ENCODE peak calls at places on chromosomes 6 and 20, in ten cellular contexts. C is HuH-7; K is fibroblast of mammary gland; Z is BJ; U is T-helper 2 cell; M is AG09319; L is effector memory CD4-positive, alpha-beta T cell; T is occipital lobe; I is IMR-90; D is activated CD4-positive, alpha-beta T cell treated with anti-CD3 and anti-CD28 coated beads, Interleukin-2, amount 50 U/mL, for 1 hour. N is an unnamed sample.

GRCh38 chr6:10412948-10413849 is 1.7 kb downstream of the TFAP2A start:
- DNase-seq in C (no peak), K (no peak), Z (no peak), U (no peak), M (no peak), L (no peak), T (no peak), I (no peak), D (no peak), N (no peak)

GRCh38 chr6:132443206-132443605 is 41.9 kb upstream of the MOXD1 start:
- DNase-seq in C (no peak), K (peak), Z (peak), U (no peak), M (peak), L (no peak), T (no peak), I (peak), D (no peak), N (no peak)

GRCh38 chr20:10505320-10506226 is 70.5 kb downstream of the SLX4IP start:
- DNase-seq in C (no peak), K (peak), Z (no peak), U (no peak), M (no peak), L (no peak), T (no peak), I (peak), D (no peak), N (no peak)

GRCh38 chr6:30864325-30864724 is 20.0 kb upstream of the DDR1 start:
- DNase-seq in C (no peak), K (no peak), Z (no peak), U (no peak), M (no peak), L (no peak), T (no peak), I (no peak), D (no peak), N (no peak)

GRCh38 chr20:32230707-32231106 is 23.0 kb downstream of the POFUT1 start:
- DNase-seq in C (no peak), K (no peak), Z (no peak), U (no peak), M (no peak), L (no peak), T (no peak), I (no peak), D (no peak), N (no peak)

GRCh38 chr6:138588805-138589434 is 89.6 kb upstream of the NHSL1 start:
- DNase-seq in C (peak), K (peak), Z (no peak), U (no peak), M (peak), L (peak), T (peak), I (peak), D (peak), N (peak)

GRCh38 chr20:48760403-48760889 is 67.4 kb downstream of the PREX1 start:
- DNase-seq in C (no peak), K (peak), Z (no peak), U (peak), M (no peak), L (peak), T (no peak), I (peak), D (peak), N (no peak)

GRCh38 chr20:59625214-59625922 is 21.0 kb downstream of the PHACTR3 start:
- DNase-seq in C (no peak), K (no peak), Z (no peak), U (no peak), M (no peak), L (no peak), T (no peak), I (no peak), D (no peak), N (no peak)

GRCh38 chr6:85669735-85670194 is 27.1 kb upstream of the SYNCRIP start:
- DNase-seq in C (no peak), K (peak), Z (peak), U (no peak), M (peak), L (peak), T (no peak), I (peak), D (peak), N (no peak)

GRCh38 chr6:5937936-5938706 is 68.6 kb downstream of the NRN1 start:
- DNase-seq in C (no peak), K (no peak), Z (no peak), U (no peak), M (no peak), L (no peak), T (no peak), I (no peak), D (no peak), N (no peak)

GRCh38 chr6:79672631-79673065 is 41.5 kb downstream of the SH3BGRL2 start:
- DNase-seq in C (no peak), K (peak), Z (no peak), U (no peak), M (no peak), L (no peak), T (no peak), I (peak), D (no peak), N (peak)

GRCh38 chr6:35059606-35060355 is 81.4 kb downstream of the TCP11 start:
- DNase-seq in C (no peak), K (no peak), Z (no peak), U (no peak), M (no peak), L (no peak), T (no peak), I (no peak), D (no peak), N (no peak)

GRCh38 chr6:3162067-3162497 is 4.7 kb upstream of the TUBB2A start:
- DNase-seq in C (no peak), K (peak), Z (no peak), U (no peak), M (no peak), L (no peak), T (no peak), I (no peak), D (no peak), N (no peak)

GRCh38 chr6:7819641-7820040 is 90.9 kb downstream of the TXNDC5 start:
- DNase-seq in C (no peak), K (peak), Z (peak), U (no peak), M (no peak), L (no peak), T (no peak), I (peak), D (no peak), N (no peak)

GRCh38 chr20:25195014-25195961 is at the start of gene ENTPD6:
- DNase-seq in C (peak), K (peak), Z (peak), U (peak), M (peak), L (peak), T (peak), I (peak), D (peak), N (peak)

GRCh38 chr20:39277185-39277584 is 315.0 kb downstream of the DHX35 start:
- DNase-seq in C (no peak), K (no peak), Z (no peak), U (no peak), M (no peak), L (no peak), T (no peak), I (no peak), D (no peak), N (no peak)

GRCh38 chr20:297098-297924 is at the start of gene ZCCHC3:
- DNase-seq in C (peak), K (peak), Z (peak), U (peak), M (peak), L (peak), T (peak), I (peak), D (peak), N (peak)

GRCh38 chr6:52417675-52418111 is 2.4 kb upstream of the EFHC1 start:
- DNase-seq in C (no peak), K (peak), Z (peak), U (no peak), M (peak), L (no peak), T (no peak), I (peak), D (no peak), N (peak)

GRCh38 chr6:19317587-19317986 is 519.6 kb upstream of the ID4 start:
- DNase-seq in C (no peak), K (no peak), Z (no peak), U (no peak), M (no peak), L (no peak), T (no peak), I (no peak), D (no peak), N (no peak)

GRCh38 chr6:149318581-149319286 is 1.2 kb downstream of the TAB2 start:
- DNase-seq in C (no peak), K (no peak), Z (no peak), U (no peak), M (no peak), L (no peak), T (no peak), I (no peak), D (peak), N (peak)

N was measured in HepG2.